ENCODE peak calls at places on chromosomes 16 and 17, in eight cellular contexts. G is PC-3; K is A172; W is activated CD4-positive, alpha-beta T cell treated with anti-CD3 and anti-CD28 coated beads for 4 hours; J is stimulated activated CD8-positive, alpha-beta memory T cell treated with anti-CD3 and anti-CD28 coated beads, Interleukin-15, amount 100 ng/mL, for 48 hours; I is nephron progenitor cell; S is astrocyte of the spinal cord; Z is C1 segment of cervical spinal cord. U is an unnamed sample.

GRCh38 chr17:67993153-67993997 is 2.9 kb downstream of the C17orf58 start:
- DNase-seq in G (peak; percentile 93), K (peak; percentile 49), W (peak; percentile 63), J (peak; percentile 64), I (peak; percentile 86), S (peak; percentile 73), Z (peak; percentile 76), U (peak; percentile 81)

GRCh38 chr16:14303182-14303618 is 232.1 kb downstream of the MRTFB start:
- DNase-seq in G (no peak), K (no peak), W (no peak), J (no peak), I (no peak), S (no peak), Z (no peak), U (no peak)

GRCh38 chr17:42050360-42051012 is at the start of gene C17orf113:
- DNase-seq in G (peak; percentile 24), K (no peak), W (peak; percentile 30), J (peak; percentile 12), I (peak; percentile 76), S (no peak), Z (peak; percentile 16), U (no peak)

GRCh38 chr16:74465281-74465680 is 44.0 kb upstream of the CLEC18B start:
- DNase-seq in G (no peak), K (no peak), W (no peak), J (no peak), I (no peak), S (no peak), Z (no peak), U (no peak)

GRCh38 chr17:49290690-49291326 is 60.2 kb upstream of the PHOSPHO1 start:
- DNase-seq in G (peak; percentile 69), K (peak; percentile 25), W (peak; percentile 26), J (no peak), I (no peak), S (peak; percentile 39), Z (no peak), U (peak; percentile 30)

GRCh38 chr16:84239186-84239790 is 524 bp downstream of the KCNG4 start:
- DNase-seq in G (no peak), K (no peak), W (no peak), J (no peak), I (no peak), S (no peak), Z (no peak), U (no peak)

GRCh38 chr17:73799781-73800627 is 155.8 kb upstream of the SDK2 start:
- DNase-seq in G (peak; percentile 51), K (peak; percentile 42), W (no peak), J (no peak), I (no peak), S (no peak), Z (no peak), U (no peak)

GRCh38 chr16:30116291-30117207 is 3.2 kb upstream of the GDPD3 start:
- DNase-seq in G (no peak), K (no peak), W (no peak), J (no peak), I (no peak), S (no peak), Z (no peak), U (no peak)

GRCh38 chr17:16269658-16270057 is 52.6 kb downstream of the PIGL start:
- DNase-seq in G (peak; percentile 44), K (peak; percentile 65), W (no peak), J (no peak), I (no peak), S (peak; percentile 77), Z (no peak), U (no peak)

GRCh38 chr17:14297161-14297851 is 3.6 kb upstream of the HS3ST3B1 start:
- DNase-seq in G (peak; percentile 34), K (no peak), W (no peak), J (no peak), I (peak; percentile 74), S (peak; percentile 51), Z (no peak), U (no peak)

GRCh38 chr16:58094026-58094425 is 35.2 kb downstream of the CFAP20 start:
- DNase-seq in G (no peak), K (no peak), W (no peak), J (no peak), I (no peak), S (no peak), Z (no peak), U (no peak)

GRCh38 chr17:41551370-41551769 is 20.5 kb downstream of the KRT9 start:
- DNase-seq in G (no peak), K (peak; percentile 28), W (no peak), J (no peak), I (no peak), S (peak; percentile 25), Z (no peak), U (no peak)

GRCh38 chr16:54048994-54049929 is 237.3 kb downstream of the IRX3 start:
- DNase-seq in G (no peak), K (no peak), W (no peak), J (no peak), I (no peak), S (no peak), Z (no peak), U (no peak)

GRCh38 chr16:6484121-6484520 is 848.5 kb upstream of the RBFOX1 start:
- DNase-seq in G (no peak), K (no peak), W (no peak), J (no peak), I (no peak), S (no peak), Z (no peak), U (no peak)

GRCh38 chr17:73609688-73610210 is 34.5 kb downstream of the SDK2 start:
- DNase-seq in G (no peak), K (no peak), W (no peak), J (no peak), I (no peak), S (no peak), Z (no peak), U (no peak)

GRCh38 chr17:16215273-16215964 is at the start of gene NCOR1:
- DNase-seq in G (peak; percentile 98), K (peak; percentile 84), W (peak; percentile 87), J (peak; percentile 88), I (peak; percentile 92), S (peak; percentile 96), Z (peak; percentile 82), U (peak; percentile 81)

GRCh38 chr17:40019140-40019991 is 4.1 kb downstream of the CSF3 start:
- DNase-seq in G (no peak), K (no peak), W (no peak), J (no peak), I (no peak), S (peak; percentile 83), Z (no peak), U (no peak)

GRCh38 chr16:58515125-58515870 is at the start of gene SETD6:
- DNase-seq in G (peak; percentile 80), K (peak; percentile 59), W (peak; percentile 63), J (peak; percentile 71), I (peak; percentile 94), S (peak; percentile 89), Z (peak; percentile 77), U (peak; percentile 48)

GRCh38 chr17:29018788-29019474 is 13.1 kb upstream of the SEZ6 start:
- DNase-seq in G (no peak), K (no peak), W (no peak), J (no peak), I (no peak), S (no peak), Z (no peak), U (no peak)

GRCh38 chr17:82577300-82577699 is 57.8 kb downstream of the FOXK2 start:
- DNase-seq in G (no peak), K (no peak), W (no peak), J (no peak), I (no peak), S (no peak), Z (no peak), U (no peak)

GRCh38 chr17:2602597-2603017 is 9.2 kb downstream of the PAFAH1B1 start:
- DNase-seq in G (peak; percentile 53), K (no peak), W (no peak), J (no peak), I (no peak), S (peak; percentile 40), Z (no peak), U (no peak)

GRCh38 chr16:49858200-49859129 is 2.6 kb upstream of the ZNF423 start:
- DNase-seq in G (no peak), K (no peak), W (peak; percentile 56), J (no peak), I (peak; percentile 71), S (no peak), Z (no peak), U (no peak)

GRCh38 chr16:86575754-86576557 is 2.4 kb upstream of the FOXL1 start:
- DNase-seq in G (peak; percentile 94), K (peak; percentile 96), W (peak; percentile 39), J (no peak), I (peak; percentile 94), S (peak; percentile 99), Z (no peak), U (peak; percentile 100)

GRCh38 chr16:80883159-80883642 is 78.8 kb upstream of the CDYL2 start:
- DNase-seq in G (no peak), K (no peak), W (no peak), J (no peak), I (no peak), S (no peak), Z (no peak), U (no peak)

GRCh38 chr17:2335726-2336214 is 487 bp downstream of the TSR1 start:
- DNase-seq in G (no peak), K (peak; percentile 16), W (no peak), J (no peak), I (peak; percentile 18), S (no peak), Z (no peak), U (no peak)

GRCh38 chr17:74920679-74921044 is 2.4 kb downstream of the USH1G start:
- DNase-seq in G (no peak), K (no peak), W (no peak), J (no peak), I (no peak), S (no peak), Z (no peak), U (no peak)

GRCh38 chr16:13194766-13195165 is 293.4 kb downstream of the SHISA9 start:
- DNase-seq in G (no peak), K (no peak), W (no peak), J (no peak), I (no peak), S (no peak), Z (no peak), U (no peak)

GRCh38 chr16:51408357-51408756 is 257.3 kb upstream of the SALL1 start:
- DNase-seq in G (peak; percentile 3), K (peak; percentile 52), W (no peak), J (no peak), I (no peak), S (peak; percentile 49), Z (no peak), U (peak; percentile 12)

GRCh38 chr17:7293131-7293557 is 1.3 kb downstream of the YBX2 start:
- DNase-seq in G (no peak), K (no peak), W (no peak), J (no peak), I (no peak), S (no peak), Z (no peak), U (no peak)

GRCh38 chr17:17376362-17376761 is 73.2 kb downstream of the NT5M start:
- DNase-seq in G (peak; percentile 63), K (no peak), W (no peak), J (no peak), I (no peak), S (no peak), Z (no peak), U (no peak)

GRCh38 chr17:41434313-41434895 is 6.4 kb downstream of the KRT38 start:
- DNase-seq in G (no peak), K (no peak), W (no peak), J (no peak), I (no peak), S (no peak), Z (no peak), U (no peak)

GRCh38 chr17:78234261-78234865 is 2.9 kb downstream of the TMEM235 start:
- DNase-seq in G (no peak), K (no peak), W (no peak), J (no peak), I (no peak), S (no peak), Z (no peak), U (no peak)

GRCh38 chr16:22848451-22848850 is 34.5 kb downstream of the HS3ST2 start:
- DNase-seq in G (no peak), K (no peak), W (no peak), J (no peak), I (no peak), S (no peak), Z (no peak), U (no peak)

GRCh38 chr17:40086150-40087044 is 14.0 kb downstream of the NR1D1 start:
- DNase-seq in G (peak; percentile 42), K (no peak), W (peak; percentile 63), J (no peak), I (peak; percentile 74), S (no peak), Z (peak; percentile 8), U (no peak)